ENCODE peak calls at places on chromosomes 16 and 17, in five cellular contexts. G is stimulated activated CD8-positive, alpha-beta memory T cell treated with anti-CD3 and anti-CD28 coated beads, Interleukin-4, amount 100 ng/mL, for 1 hour; B is non-pigmented ciliary epithelial cell; E is fibroblast of lung; Q is T-cell. F is an unnamed sample.
A peak's percentile ranks its signal among the peaks of the same experiment; 100 is the strongest.

GRCh38 chr16:31700530-31701388 is 172.8 kb upstream of the ZNF267 start:
- DNase-seq in G (peak; percentile 64), B (no peak), E (peak; percentile 39), Q (peak; percentile 87), F (peak; percentile 81)

GRCh38 chr16:67907397-67907796 is 14.3 kb downstream of the PSKH1 start:
- DNase-seq in G (no peak), B (no peak), E (no peak), Q (no peak), F (no peak)

GRCh38 chr16:82439678-82440293 is 187.0 kb upstream of the CDH13 start:
- DNase-seq in G (no peak), B (no peak), E (no peak), Q (no peak), F (no peak)

GRCh38 chr16:87744750-87745514 is 20.9 kb downstream of the KLHDC4 start:
- DNase-seq in G (no peak), B (no peak), E (no peak), Q (no peak), F (no peak)

GRCh38 chr16:60151987-60152386 is 1417.9 kb upstream of the GOT2 start:
- DNase-seq in G (no peak), B (no peak), E (no peak), Q (no peak), F (no peak)

GRCh38 chr17:38797828-38798227 is 1.5 kb downstream of the PIP4K2B start:
- DNase-seq in G (no peak), B (no peak), E (no peak), Q (no peak), F (no peak)

GRCh38 chr17:15920758-15921239 is 24.1 kb upstream of the ADORA2B start:
- DNase-seq in G (no peak), B (peak; percentile 72), E (peak; percentile 91), Q (no peak), F (no peak)

GRCh38 chr16:69351309-69352027 is at the start of gene TMED6:
- DNase-seq in G (no peak), B (no peak), E (no peak), Q (no peak), F (no peak)

GRCh38 chr17:41848788-41849187 is 11.2 kb downstream of the KLHL10 start:
- DNase-seq in G (no peak), B (no peak), E (peak; percentile 46), Q (no peak), F (no peak)

GRCh38 chr17:82094931-82095776 is 2.9 kb downstream of the FASN start:
- DNase-seq in G (no peak), B (no peak), E (no peak), Q (no peak), F (no peak)

GRCh38 chr16:57600952-57601580 is 27.4 kb upstream of the ADGRG1 start:
- DNase-seq in G (no peak), B (no peak), E (no peak), Q (no peak), F (no peak)

GRCh38 chr17:12187658-12188057 is 167.0 kb downstream of the MAP2K4 start:
- DNase-seq in G (no peak), B (no peak), E (no peak), Q (no peak), F (no peak)

GRCh38 chr17:1377334-1377733 is 22.7 kb downstream of the YWHAE start:
- DNase-seq in G (no peak), B (no peak), E (no peak), Q (no peak), F (no peak)

GRCh38 chr17:1042486-1042885 is 45.6 kb downstream of the TIMM22 start:
- DNase-seq in G (no peak), B (no peak), E (no peak), Q (no peak), F (no peak)

GRCh38 chr16:79653337-79654000 is 52.9 kb upstream of the MAF start:
- DNase-seq in G (no peak), B (no peak), E (peak; percentile 96), Q (no peak), F (no peak)

GRCh38 chr16:383326-384020 is 1.7 kb upstream of the PGAP6 start:
- DNase-seq in G (no peak), B (no peak), E (no peak), Q (peak; percentile 41), F (no peak)

GRCh38 chr17:38881600-38882191 is 11.8 kb downstream of the LASP1 start:
- DNase-seq in G (no peak), B (no peak), E (peak; percentile 88), Q (peak; percentile 36), F (no peak)

GRCh38 chr16:30092373-30093010 is 768 bp upstream of the TBX6 start:
- DNase-seq in G (no peak), B (no peak), E (peak; percentile 59), Q (peak; percentile 47), F (peak; percentile 58)

GRCh38 chr17:5800646-5801045 is 216.3 kb upstream of the NLRP1 start:
- DNase-seq in G (no peak), B (no peak), E (no peak), Q (no peak), F (no peak)

GRCh38 chr17:30920282-30920681 is 1.5 kb upstream of the ADAP2 start:
- DNase-seq in G (no peak), B (no peak), E (peak; percentile 37), Q (no peak), F (no peak)

GRCh38 chr17:73042809-73043685 is 49.4 kb downstream of the SLC39A11 start:
- DNase-seq in G (no peak), B (no peak), E (peak; percentile 84), Q (no peak), F (no peak)

GRCh38 chr16:57645691-57646387 is 17.4 kb downstream of the ADGRG1 start:
- DNase-seq in G (no peak), B (no peak), E (peak; percentile 26), Q (no peak), F (no peak)

GRCh38 chr17:45902892-45903346 is 8.6 kb downstream of the MAPT start:
- DNase-seq in G (no peak), B (no peak), E (no peak), Q (no peak), F (no peak)

GRCh38 chr17:78416311-78416711 is 37.9 kb downstream of the PGS1 start:
- DNase-seq in G (no peak), B (no peak), E (no peak), Q (no peak), F (no peak)

GRCh38 chr17:43909537-43910231 is 2.3 kb upstream of the MPP2 start:
- DNase-seq in G (no peak), B (no peak), E (no peak), Q (no peak), F (no peak)

GRCh38 chr17:58302171-58302918 is 21.6 kb upstream of the MPO start:
- DNase-seq in G (no peak), B (no peak), E (no peak), Q (no peak), F (no peak)

GRCh38 chr17:82012482-82013295 is 10.0 kb downstream of the CENPX start:
- DNase-seq in G (no peak), B (no peak), E (peak; percentile 9), Q (no peak), F (no peak)